ENCODE peak calls at places on chromosomes 4 and X, in nine cellular contexts. T is choroid plexus epithelial cell, L is cardiac muscle cell, Q is heart right ventricle, W is ovary, M is fibroblast of mammary gland, D is right atrium auricular region, P is IMR-90, N is lung. S is an unnamed sample.
A peak's percentile ranks its signal among the peaks of the same experiment; 100 is the strongest.

GRCh38 chrX:15405846-15406245 is 21.6 kb upstream of the VEGFD start:
- DNase-seq in T (no peak), L (peak; percentile 18), Q (no peak), W (no peak), M (no peak), D (no peak), P (no peak), N (no peak), S (no peak)

GRCh38 chr4:139242511-139243051 is 37.4 kb downstream of the MGARP start:
- DNase-seq in T (peak; percentile 87), L (peak; percentile 47), Q (no peak), W (no peak), M (peak; percentile 73), D (no peak), P (peak; percentile 62), N (no peak), S (no peak)

GRCh38 chrX:47646636-47647035 is 3.7 kb downstream of the ELK1 start:
- DNase-seq in T (no peak), L (no peak), Q (no peak), W (no peak), M (no peak), D (no peak), P (no peak), N (no peak), S (peak; percentile 45)

GRCh38 chrX:68831405-68832100 is 2.7 kb downstream of the EFNB1 start:
- DNase-seq in T (no peak), L (no peak), Q (no peak), W (peak; percentile 11), M (no peak), D (peak; percentile 51), P (peak; percentile 13), N (no peak), S (no peak)

GRCh38 chrX:15524417-15524816 is 23.8 kb downstream of the BMX start:
- DNase-seq in T (peak; percentile 59), L (peak; percentile 89), Q (peak; percentile 8), W (no peak), M (no peak), D (no peak), P (peak; percentile 12), N (no peak), S (no peak)

GRCh38 chr4:76420311-76420710 is 630 bp downstream of the CCDC158 start:
- DNase-seq in T (no peak), L (peak; percentile 29), Q (no peak), W (no peak), M (no peak), D (no peak), P (no peak), N (no peak), S (no peak)

GRCh38 chr4:159278399-159278798 is 175.5 kb downstream of the RAPGEF2 start:
- DNase-seq in T (peak; percentile 83), L (peak; percentile 56), Q (no peak), W (no peak), M (peak; percentile 65), D (no peak), P (peak; percentile 59), N (no peak), S (no peak)

GRCh38 chr4:152780267-152780811 is 585 bp downstream of the ARFIP1 start:
- DNase-seq in T (peak; percentile 26), L (peak; percentile 24), Q (peak; percentile 11), W (no peak), M (peak; percentile 33), D (no peak), P (peak; percentile 22), N (no peak), S (no peak)

DNA sequence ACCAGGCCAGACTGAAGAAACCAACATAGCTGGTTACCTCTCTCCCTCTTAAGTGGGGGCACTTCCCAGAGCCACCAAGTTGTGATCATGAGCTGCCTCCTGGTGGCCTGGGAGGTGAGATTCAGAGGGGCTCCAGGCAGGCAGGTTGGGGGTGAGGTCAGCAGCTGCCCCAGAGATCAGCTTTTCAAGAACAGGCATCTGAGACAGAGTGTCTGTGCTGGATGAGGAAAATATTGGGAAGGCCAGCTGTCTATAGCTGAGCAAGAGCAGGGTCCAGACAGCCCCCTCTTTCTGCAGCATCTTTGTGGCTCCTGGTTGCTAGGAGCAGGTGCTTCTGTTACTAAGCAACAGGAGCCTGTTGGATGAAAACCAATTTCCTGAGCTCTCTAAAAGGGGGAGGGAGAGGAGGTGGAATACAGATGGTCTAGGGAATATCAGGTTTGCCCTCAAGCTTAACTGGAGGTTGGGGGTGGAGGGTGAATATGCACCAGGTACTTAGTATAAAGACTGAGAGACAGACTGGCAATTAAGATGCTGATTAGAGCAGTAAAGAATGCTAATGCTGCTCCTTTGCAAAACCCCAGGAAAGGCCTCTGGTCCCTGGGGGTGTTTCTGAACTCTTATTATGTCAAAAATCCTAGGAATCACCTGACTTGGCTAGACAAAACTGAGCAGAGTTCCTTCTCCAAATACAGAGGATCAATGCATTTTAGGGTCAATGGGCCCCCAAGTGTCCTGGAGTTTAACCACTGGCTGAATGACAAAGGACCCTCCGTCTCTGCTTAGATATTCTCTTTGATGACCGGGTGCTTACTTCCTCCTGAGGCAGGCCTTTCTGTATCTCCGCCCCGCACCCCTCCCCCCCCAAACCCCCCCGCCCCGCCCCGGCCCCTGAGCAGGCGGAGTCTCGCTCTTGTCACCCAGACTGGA is 21.4 kb downstream of the ZCCHC13 start:
- DNase-seq in T (no peak), L (no peak), Q (no peak), W (no peak), M (no peak), D (no peak), P (no peak), N (no peak), S (no peak)
- H3K4me3 ChIP-seq in T (no peak overlapping the region), L (no peak overlapping the region), Q (no peak overlapping the region), W (no peak overlapping the region), M (no peak overlapping the region), D (no peak overlapping the region), P (no peak overlapping the region), N (no peak overlapping the region), S (no peak overlapping the region)

GRCh38 chr4:44678094-44679023 is at the start of gene GUF1:
- DNase-seq in T (peak; percentile 93), L (peak; percentile 93), Q (peak; percentile 88), W (peak; percentile 89), M (peak; percentile 89), D (peak; percentile 92), P (peak; percentile 86), N (peak; percentile 90), S (peak; percentile 94)

GRCh38 chr4:44671636-44672035 is 6.6 kb upstream of the GUF1 start:
- DNase-seq in T (no peak), L (no peak), Q (no peak), W (no peak), M (no peak), D (no peak), P (no peak), N (no peak), S (no peak)

GRCh38 chr4:44670466-44671199 is 7.6 kb upstream of the GUF1 start:
- DNase-seq in T (no peak), L (peak; percentile 5), Q (no peak), W (no peak), M (no peak), D (no peak), P (no peak), N (no peak), S (no peak)

GRCh38 chr4:44679060-44679459 is 840 bp downstream of the GUF1 start:
- DNase-seq in T (no peak), L (no peak), Q (no peak), W (no peak), M (no peak), D (no peak), P (no peak), N (no peak), S (no peak)

DNA sequence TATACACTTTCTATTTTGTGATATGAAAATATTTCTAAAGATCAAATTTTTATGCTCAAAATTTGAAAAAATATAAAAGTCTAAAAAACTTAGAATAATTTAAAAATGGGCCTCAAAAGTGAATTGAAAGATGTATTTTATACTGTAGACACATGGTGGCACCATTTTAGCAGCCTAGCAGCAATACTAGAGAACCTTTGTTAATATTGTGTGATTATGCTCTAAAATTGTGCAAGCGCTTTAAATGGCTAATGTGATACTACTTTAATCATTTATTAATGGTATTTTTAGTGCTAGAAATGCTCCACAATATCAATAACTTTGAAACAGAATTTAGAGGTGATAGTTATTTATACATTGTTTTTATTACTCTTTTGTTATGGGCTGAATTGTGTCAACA is 3.7 kb upstream of the GUF1 start:
- DNase-seq in T (peak; percentile 14), L (peak; percentile 2), Q (no peak), W (no peak), M (no peak), D (no peak), P (no peak), N (no peak), S (no peak)
- TF ChIP-seq CTCF in T (peak; percentile 24), L (no peak), Q (no peak), W (no peak), M (peak; percentile 2), D (no peak), P (peak; percentile 2), N (no peak), S (no peak)

GRCh38 chr4:6258026-6258360 is 11.7 kb upstream of the WFS1 start:
- DNase-seq in T (no peak), L (no peak), Q (no peak), W (no peak), M (no peak), D (no peak), P (no peak), N (no peak), S (no peak)

GRCh38 chr4:6259886-6260285 is 9.8 kb upstream of the WFS1 start:
- DNase-seq in T (no peak), L (no peak), Q (no peak), W (no peak), M (no peak), D (no peak), P (no peak), N (no peak), S (no peak)

GRCh38 chr4:6256141-6256540 is 13.5 kb upstream of the WFS1 start:
- DNase-seq in T (no peak), L (no peak), Q (no peak), W (no peak), M (no peak), D (no peak), P (no peak), N (no peak), S (no peak)

GRCh38 chr4:6258741-6259140 is 10.9 kb upstream of the WFS1 start:
- DNase-seq in T (no peak), L (no peak), Q (no peak), W (no peak), M (no peak), D (no peak), P (no peak), N (no peak), S (no peak)

DNA sequence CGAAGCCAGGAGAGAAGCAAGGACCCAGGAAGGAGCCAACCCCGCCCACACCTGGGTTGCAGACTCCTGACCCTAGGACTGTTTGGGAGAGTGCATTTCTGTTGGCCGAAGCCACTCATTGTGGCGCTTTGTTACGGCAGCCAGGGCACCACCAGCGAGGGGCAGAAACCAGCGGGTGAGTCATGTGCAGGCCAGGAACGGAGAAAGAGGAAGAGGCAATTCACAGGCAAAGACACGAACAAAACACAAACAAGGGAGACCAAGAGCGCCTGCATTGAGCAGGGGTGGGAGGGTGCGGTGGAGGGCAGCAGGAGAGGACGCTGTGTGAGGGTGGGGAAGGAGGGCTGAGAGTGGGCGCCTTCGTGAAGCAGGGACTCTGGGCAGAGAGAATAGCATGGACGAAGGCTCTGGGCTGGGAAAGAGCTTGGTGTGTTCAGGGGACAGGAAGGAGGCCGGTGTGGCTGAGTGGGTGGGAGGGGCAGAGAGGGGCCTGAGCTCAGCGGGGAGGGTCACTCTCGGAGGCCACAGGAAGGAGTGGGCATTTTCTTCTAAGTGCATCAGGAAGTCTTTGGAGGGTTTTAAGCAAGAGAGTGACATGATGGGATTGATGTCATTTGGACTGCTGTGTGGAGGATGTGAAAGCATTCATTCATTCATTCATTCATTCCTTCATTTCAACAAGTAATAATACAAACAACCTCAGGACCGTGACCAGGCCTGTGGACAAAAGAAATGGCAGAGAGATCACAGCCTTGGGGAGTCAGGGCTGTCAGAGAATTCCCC is 12.2 kb upstream of the WFS1 start:
- DNase-seq in T (peak; percentile 13), L (no peak), Q (no peak), W (no peak), M (no peak), D (no peak), P (no peak), N (no peak), S (no peak)
- H3K4me3 ChIP-seq in T (no peak overlapping the region), L (no peak overlapping the region), Q (no peak overlapping the region), W (no peak overlapping the region), M (no peak overlapping the region), D (no peak overlapping the region), P (no peak overlapping the region), N (no peak overlapping the region), S (no peak overlapping the region)

DNA sequence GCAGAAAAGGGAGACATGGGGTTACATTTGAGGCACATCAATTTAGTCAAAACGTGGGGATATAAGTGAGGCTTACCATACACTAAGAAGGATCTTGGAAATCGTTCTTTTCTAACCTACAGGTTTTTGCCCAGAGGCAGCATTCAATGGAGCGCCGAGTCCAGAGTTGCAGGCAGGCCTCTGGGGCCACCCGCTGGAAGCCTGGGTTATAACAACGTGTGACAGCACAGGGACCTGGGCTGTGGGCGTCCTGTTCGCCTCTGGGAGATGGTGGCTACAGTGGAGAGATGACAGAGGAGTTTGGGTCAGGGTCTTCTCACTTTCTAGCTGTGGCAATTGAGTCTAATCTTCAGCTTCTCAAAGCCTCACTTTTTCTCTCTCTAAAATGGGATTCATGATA is 53.9 kb downstream of the ENPP6 start:
- DNase-seq in T (peak; percentile 34), L (peak; percentile 55), Q (peak; percentile 41), W (no peak), M (peak; percentile 21), D (peak; percentile 58), P (peak; percentile 6), N (peak; percentile 57), S (no peak)
- TF ChIP-seq CTCF in T (peak; percentile 62), L (peak; percentile 67), Q (peak; percentile 81), W (no peak), M (peak; percentile 42), D (peak; percentile 38), P (peak; percentile 54), N (peak; percentile 25), S (peak; percentile 45)